ENCODE peak calls at places on chromosome 3, in five cellular contexts. L, F, P, T and K are unnamed samples.

GRCh38 chr3:124860599-124860998 is 26.6 kb downstream of the ITGB5 start:
- DNase-seq in L (peak; percentile 77), F (no peak), P (no peak), T (no peak), K (no peak)

GRCh38 chr3:156511987-156512677 is 42.8 kb downstream of the SSR3 start:
- DNase-seq in L (no peak), F (no peak), P (no peak), T (no peak), K (no peak)

GRCh38 chr3:156536524-156537316 is 18.2 kb downstream of the SSR3 start:
- DNase-seq in L (no peak), F (no peak), P (no peak), T (no peak), K (no peak)

GRCh38 chr3:9660972-9661371 is 11.7 kb downstream of the MTMR14 start:
- DNase-seq in L (no peak), F (no peak), P (no peak), T (no peak), K (no peak)

GRCh38 chr3:63908081-63908736 is 4.0 kb downstream of the SCAANT1 start:
- DNase-seq in L (no peak), F (no peak), P (no peak), T (no peak), K (no peak)

GRCh38 chr3:74273091-74273490 is 341.4 kb downstream of the CNTN3 start:
- DNase-seq in L (no peak), F (no peak), P (no peak), T (no peak), K (no peak)

GRCh38 chr3:66822059-66823009 is 175.8 kb upstream of the KBTBD8 start:
- DNase-seq in L (peak; percentile 5), F (peak; percentile 17), P (peak; percentile 67), T (peak; percentile 1), K (peak; percentile 18)

GRCh38 chr3:51876186-51876585 is 785 bp upstream of the IQCF5 start:
- DNase-seq in L (no peak), F (no peak), P (no peak), T (no peak), K (no peak)

GRCh38 chr3:21645121-21645897 is 105.7 kb downstream of the ZNF385D start:
- DNase-seq in L (peak; percentile 31), F (no peak), P (no peak), T (no peak), K (no peak)

GRCh38 chr3:197878427-197878826 is 71.6 kb upstream of the RPL35A start:
- DNase-seq in L (no peak), F (no peak), P (peak; percentile 87), T (peak; percentile 84), K (no peak)

GRCh38 chr3:71217640-71218222 is 365.8 kb downstream of the FOXP1 start:
- DNase-seq in L (no peak), F (no peak), P (no peak), T (no peak), K (no peak)

GRCh38 chr3:187943677-187944390 is 198.6 kb upstream of the BCL6 start:
- DNase-seq in L (no peak), F (no peak), P (no peak), T (no peak), K (no peak)

GRCh38 chr3:188889070-188889491 is 282.7 kb upstream of the TPRG1 start:
- DNase-seq in L (no peak), F (no peak), P (no peak), T (no peak), K (no peak)

GRCh38 chr3:122908251-122908650 is 113.4 kb downstream of the SLC49A4 start:
- DNase-seq in L (no peak), F (no peak), P (no peak), T (no peak), K (no peak)

GRCh38 chr3:112119686-112120484 is 13.2 kb downstream of the GCSAM start:
- DNase-seq in L (no peak), F (no peak), P (no peak), T (no peak), K (no peak)

GRCh38 chr3:194237110-194237509 is 101.2 kb downstream of the HES1 start:
- DNase-seq in L (no peak), F (no peak), P (no peak), T (no peak), K (no peak)

GRCh38 chr3:53130179-53131135 is at the start of gene RFT1:
- DNase-seq in L (peak; percentile 99), F (peak; percentile 79), P (peak; percentile 97), T (peak; percentile 93), K (peak; percentile 89)

GRCh38 chr3:14926592-14926991 is 20.8 kb upstream of the NR2C2 start:
- DNase-seq in L (no peak), F (no peak), P (no peak), T (no peak), K (no peak)

GRCh38 chr3:94082412-94082937 is 19.6 kb downstream of the NSUN3 start:
- DNase-seq in L (no peak), F (no peak), P (no peak), T (no peak), K (no peak)

GRCh38 chr3:52501046-52501445 is 5.9 kb downstream of the STAB1 start:
- DNase-seq in L (no peak), F (no peak), P (no peak), T (no peak), K (no peak)

GRCh38 chr3:88267847-88268246 is 118.1 kb downstream of the C3orf38 start:
- DNase-seq in L (no peak), F (no peak), P (no peak), T (no peak), K (no peak)

GRCh38 chr3:54870423-54870822 is 57.4 kb downstream of the LRTM1 start:
- DNase-seq in L (no peak), F (no peak), P (peak; percentile 8), T (no peak), K (no peak)

GRCh38 chr3:66998899-66999235 is 760 bp downstream of the KBTBD8 start:
- DNase-seq in L (no peak), F (no peak), P (no peak), T (no peak), K (no peak)

GRCh38 chr3:59549972-59550371 is 500.1 kb upstream of the CFAP20DC start:
- DNase-seq in L (no peak), F (no peak), P (no peak), T (no peak), K (no peak)

GRCh38 chr3:172317984-172318383 is 130.3 kb downstream of the GHSR start:
- DNase-seq in L (no peak), F (no peak), P (peak; percentile 81), T (peak; percentile 11), K (no peak)

GRCh38 chr3:61645148-61645547 is 83.8 kb downstream of the PTPRG start:
- DNase-seq in L (no peak), F (no peak), P (no peak), T (no peak), K (no peak)

GRCh38 chr3:49343163-49343562 is 3.3 kb upstream of the USP4 start:
- DNase-seq in L (no peak), F (no peak), P (peak; percentile 67), T (peak; percentile 61), K (no peak)

GRCh38 chr3:174023445-174023844 is 625.9 kb downstream of the NLGN1 start:
- DNase-seq in L (no peak), F (peak; percentile 59), P (no peak), T (no peak), K (no peak)

GRCh38 chr3:189914799-189915198 is 205.9 kb downstream of the P3H2 start:
- DNase-seq in L (no peak), F (no peak), P (no peak), T (no peak), K (no peak)

GRCh38 chr3:134777341-134777740 is 17.7 kb upstream of the EPHB1 start:
- DNase-seq in L (no peak), F (no peak), P (no peak), T (no peak), K (no peak)

GRCh38 chr3:38118421-38119247 is 18.3 kb downstream of the ACAA1 start:
- DNase-seq in L (no peak), F (no peak), P (no peak), T (no peak), K (no peak)

GRCh38 chr3:42755681-42756578 is 17.1 kb downstream of the CCDC13 start:
- DNase-seq in L (no peak), F (no peak), P (peak; percentile 47), T (no peak), K (no peak)